ENCODE peak calls at places on chromosomes 5 and 9, in four cellular contexts. One of them, this sample, is unnamed.
A peak's percentile ranks its signal among the peaks of the same experiment; 100 is the strongest.

GRCh38 chr9:34377402-34377741 is 674 bp upstream of the MYORG start:
- DNase-seq in heart right ventricle: no peak
- DNase-seq in Peyer's patch: peak; percentile 22
- DNase-seq in fibroblast of lung: no peak
- DNase-seq in this sample: no peak

GRCh38 chr9:134061688-134062371 is 6.0 kb downstream of the BRD3 start:
- DNase-seq in fibroblast of lung: no peak
- DNase-seq in Peyer's patch: no peak
- DNase-seq in heart right ventricle: no peak
- DNase-seq in this sample: no peak

GRCh38 chr9:87685431-87685830 is 40.5 kb upstream of the CTSL start:
- DNase-seq in heart right ventricle: no peak
- DNase-seq in fibroblast of lung: peak; percentile 36
- DNase-seq in Peyer's patch: no peak
- DNase-seq in this sample: no peak

GRCh38 chr5:24110019-24110615 is 534.7 kb downstream of the CDH10 start:
- DNase-seq in Peyer's patch: no peak
- DNase-seq in fibroblast of lung: peak; percentile 3
- DNase-seq in heart right ventricle: no peak
- DNase-seq in this sample: peak; percentile 24

GRCh38 chr5:5951953-5952352 is 426.4 kb downstream of the MED10 start:
- DNase-seq in Peyer's patch: no peak
- DNase-seq in fibroblast of lung: no peak
- DNase-seq in heart right ventricle: no peak
- DNase-seq in this sample: no peak

GRCh38 chr5:161400583-161400982 is 145.9 kb downstream of the GABRB2 start:
- DNase-seq in fibroblast of lung: no peak
- DNase-seq in heart right ventricle: no peak
- DNase-seq in Peyer's patch: no peak
- DNase-seq in this sample: no peak

GRCh38 chr9:112772215-112772509 is 21.6 kb downstream of the SNX30 start:
- DNase-seq in Peyer's patch: no peak
- DNase-seq in heart right ventricle: no peak
- DNase-seq in fibroblast of lung: no peak
- DNase-seq in this sample: no peak

GRCh38 chr9:129676970-129677369 is 11.5 kb downstream of the PRRX2 start:
- DNase-seq in heart right ventricle: no peak
- DNase-seq in fibroblast of lung: no peak
- DNase-seq in Peyer's patch: no peak
- DNase-seq in this sample: no peak

GRCh38 chr5:10201223-10201868 is 48.3 kb downstream of the ATPSCKMT start:
- DNase-seq in fibroblast of lung: no peak
- DNase-seq in heart right ventricle: no peak
- DNase-seq in Peyer's patch: no peak
- DNase-seq in this sample: no peak

GRCh38 chr9:126514037-126514821 is 99.5 kb upstream of the LMX1B start:
- DNase-seq in Peyer's patch: peak; percentile 61
- DNase-seq in fibroblast of lung: peak; percentile 31
- DNase-seq in heart right ventricle: peak; percentile 54
- DNase-seq in this sample: no peak

GRCh38 chr5:176845392-176845713 is 35.0 kb downstream of the UNC5A start:
- DNase-seq in fibroblast of lung: no peak
- DNase-seq in Peyer's patch: no peak
- DNase-seq in heart right ventricle: no peak
- DNase-seq in this sample: no peak

GRCh38 chr5:134101686-134102439 is 12.6 kb upstream of the TCF7 start:
- DNase-seq in Peyer's patch: peak; percentile 78
- DNase-seq in heart right ventricle: peak; percentile 46
- DNase-seq in fibroblast of lung: peak; percentile 9
- DNase-seq in this sample: no peak

GRCh38 chr9:128885798-128886197 is 3.9 kb downstream of the LRRC8A start:
- DNase-seq in fibroblast of lung: no peak
- DNase-seq in Peyer's patch: no peak
- DNase-seq in heart right ventricle: no peak
- DNase-seq in this sample: no peak

GRCh38 chr5:107470007-107470582 is 200.6 kb downstream of the EFNA5 start:
- DNase-seq in heart right ventricle: no peak
- DNase-seq in Peyer's patch: no peak
- DNase-seq in fibroblast of lung: peak; percentile 79
- DNase-seq in this sample: peak; percentile 61

GRCh38 chr5:140868721-140869554 is at the start of gene PCDHA11:
- DNase-seq in Peyer's patch: no peak
- DNase-seq in fibroblast of lung: no peak
- DNase-seq in heart right ventricle: no peak
- DNase-seq in this sample: no peak

GRCh38 chr9:127711226-127711701 is 4.2 kb downstream of the PTRH1 start:
- DNase-seq in fibroblast of lung: no peak
- DNase-seq in Peyer's patch: no peak
- DNase-seq in heart right ventricle: no peak
- DNase-seq in this sample: no peak

GRCh38 chr5:54867310-54867944 is 118.0 kb downstream of the ESM1 start:
- DNase-seq in Peyer's patch: no peak
- DNase-seq in heart right ventricle: no peak
- DNase-seq in fibroblast of lung: peak; percentile 60
- DNase-seq in this sample: no peak

GRCh38 chr9:994005-994404 is 17.6 kb downstream of the DMRT3 start:
- DNase-seq in Peyer's patch: no peak
- DNase-seq in fibroblast of lung: no peak
- DNase-seq in heart right ventricle: no peak
- DNase-seq in this sample: no peak

GRCh38 chr5:120873083-120873482 is 409.0 kb downstream of the PRR16 start:
- DNase-seq in fibroblast of lung: peak; percentile 28
- DNase-seq in heart right ventricle: no peak
- DNase-seq in Peyer's patch: no peak
- DNase-seq in this sample: no peak

GRCh38 chr9:109830587-109830986 is 50.6 kb downstream of the PALM2AKAP2 start:
- DNase-seq in fibroblast of lung: no peak
- DNase-seq in Peyer's patch: no peak
- DNase-seq in heart right ventricle: no peak
- DNase-seq in this sample: no peak

GRCh38 chr5:17304282-17304681 is 86.9 kb downstream of the BASP1 start:
- DNase-seq in heart right ventricle: no peak
- DNase-seq in Peyer's patch: no peak
- DNase-seq in fibroblast of lung: peak; percentile 45
- DNase-seq in this sample: no peak

DNA sequence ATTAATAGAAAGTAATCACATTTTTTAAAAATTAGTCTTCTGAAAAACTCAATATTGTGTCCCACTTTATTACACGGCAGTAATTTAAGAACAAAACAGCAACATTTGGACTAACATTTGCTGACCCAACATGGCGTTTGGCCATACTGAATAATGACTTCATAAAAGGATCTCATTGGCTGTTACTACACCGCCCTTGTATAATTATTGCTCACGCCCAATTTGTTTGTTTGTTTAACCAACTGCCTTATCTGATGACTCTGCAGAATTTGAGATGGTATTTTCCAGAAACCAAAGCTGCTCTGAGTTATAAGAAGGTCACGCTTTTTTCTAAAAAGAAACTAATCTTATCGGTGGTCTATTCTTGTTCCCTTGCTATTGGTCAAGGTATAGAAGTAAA is 200.2 kb upstream of the TARS1 start:
- DNase-seq in heart right ventricle: no peak
- DNase-seq in fibroblast of lung: no peak
- DNase-seq in Peyer's patch: no peak
- DNase-seq in this sample: no peak
- H3K4me1 ChIP-seq in heart right ventricle: peaks cover 15% of the 10 kb centered on the region
- H3K4me1 ChIP-seq in fibroblast of lung: no peaks in the 10 kb centered on the region
- H3K4me1 ChIP-seq in Peyer's patch: no peaks in the 10 kb centered on the region
- H3K4me1 ChIP-seq in this sample: no peaks in the 10 kb centered on the region

GRCh38 chr9:35920004-35920658 is 10.8 kb downstream of the SPAAR start:
- DNase-seq in fibroblast of lung: peak; percentile 41
- DNase-seq in heart right ventricle: no peak
- DNase-seq in Peyer's patch: no peak
- DNase-seq in this sample: no peak
- H3K27ac ChIP-seq in fibroblast of lung: no peak overlapping the region
- H3K27ac ChIP-seq in heart right ventricle: peak overlapping the region; percentile 77
- H3K27ac ChIP-seq in Peyer's patch: peak overlapping the region; percentile 81
- H3K27ac ChIP-seq in this sample: no peak overlapping the region

DNA sequence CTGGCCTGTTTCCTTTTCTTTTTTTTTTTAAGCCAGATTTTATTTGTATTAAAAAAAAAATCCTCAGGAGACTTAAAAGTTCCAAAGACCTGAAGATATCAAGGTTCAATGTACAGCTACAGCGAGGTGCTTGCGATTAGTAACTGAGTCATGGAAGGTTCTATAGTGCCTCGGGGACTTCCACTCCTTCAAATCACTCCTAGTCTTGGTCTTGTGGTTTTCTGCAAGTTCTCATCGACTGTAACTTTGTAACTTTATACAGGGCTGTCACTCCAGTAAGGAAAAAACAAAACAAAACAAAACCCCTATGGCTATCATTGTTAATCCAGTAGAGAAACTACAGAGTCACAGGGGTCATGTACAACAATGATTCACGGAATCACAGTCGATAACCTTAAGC is 39.7 kb upstream of the SELENOP start:
- DNase-seq in Peyer's patch: no peak
- DNase-seq in heart right ventricle: no peak
- DNase-seq in fibroblast of lung: no peak
- DNase-seq in this sample: no peak
- H3K4me1 ChIP-seq in Peyer's patch: peaks cover 10% of the 10 kb centered on the region
- H3K4me1 ChIP-seq in heart right ventricle: no peaks in the 10 kb centered on the region
- H3K4me1 ChIP-seq in fibroblast of lung: no peaks in the 10 kb centered on the region
- H3K4me1 ChIP-seq in this sample: no peaks in the 10 kb centered on the region

DNA sequence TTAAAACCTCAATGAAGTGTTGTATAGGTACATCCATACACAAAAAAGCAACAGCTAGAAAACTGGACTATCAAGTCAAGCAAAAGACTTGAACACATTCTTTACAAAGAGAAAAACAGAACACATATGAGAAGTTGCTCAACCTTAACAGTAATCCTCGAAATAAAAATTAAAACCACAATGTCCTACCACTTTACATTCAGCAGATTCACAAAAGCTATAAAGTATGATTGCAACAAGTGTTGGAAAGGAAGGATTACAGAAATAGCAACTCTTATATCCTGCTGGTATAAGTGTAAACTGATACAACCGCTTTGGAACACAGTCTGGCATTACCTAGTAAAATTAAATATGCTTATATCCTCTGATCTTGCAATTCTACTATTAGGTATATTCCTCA is 28.5 kb upstream of the GOLGA1 start:
- DNase-seq in fibroblast of lung: no peak
- DNase-seq in heart right ventricle: no peak
- DNase-seq in Peyer's patch: no peak
- DNase-seq in this sample: no peak
- H3K27ac ChIP-seq in fibroblast of lung: no peak overlapping the region
- H3K27ac ChIP-seq in heart right ventricle: no peak overlapping the region
- H3K27ac ChIP-seq in Peyer's patch: no peak overlapping the region
- H3K27ac ChIP-seq in this sample: no peak overlapping the region

DNA sequence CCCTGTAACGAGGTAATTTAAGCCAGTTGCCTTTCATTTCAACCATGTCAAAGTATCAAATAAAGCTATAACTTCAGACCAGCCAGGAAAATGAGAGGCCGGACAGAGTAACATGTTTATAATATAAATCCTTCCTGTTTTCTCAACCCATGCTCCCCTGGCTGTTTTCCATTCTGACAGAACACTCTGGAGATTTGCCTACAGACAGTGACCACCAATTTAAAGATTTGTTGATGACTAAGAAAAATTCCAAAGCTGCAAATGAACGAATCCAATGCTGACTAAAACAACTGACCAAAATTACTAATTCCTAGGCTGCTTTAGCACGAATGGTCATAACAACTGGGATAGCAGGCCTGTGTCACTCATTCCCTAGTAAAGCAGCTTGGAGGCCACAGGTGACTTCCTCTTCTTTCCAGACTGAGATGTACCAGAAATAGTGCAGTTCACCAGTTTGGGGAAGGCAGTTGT is 141.4 kb downstream of the AOPEP start:
- DNase-seq in Peyer's patch: no peak
- DNase-seq in fibroblast of lung: peak; percentile 97
- DNase-seq in heart right ventricle: no peak
- DNase-seq in this sample: peak; percentile 79
- H3K4me1 ChIP-seq in Peyer's patch: peaks cover 5% of the 10 kb centered on the region
- H3K4me1 ChIP-seq in fibroblast of lung: peaks cover 35% of the 10 kb centered on the region
- H3K4me1 ChIP-seq in heart right ventricle: peaks cover 86% of the 10 kb centered on the region
- H3K4me1 ChIP-seq in this sample: peaks cover 42% of the 10 kb centered on the region

DNA sequence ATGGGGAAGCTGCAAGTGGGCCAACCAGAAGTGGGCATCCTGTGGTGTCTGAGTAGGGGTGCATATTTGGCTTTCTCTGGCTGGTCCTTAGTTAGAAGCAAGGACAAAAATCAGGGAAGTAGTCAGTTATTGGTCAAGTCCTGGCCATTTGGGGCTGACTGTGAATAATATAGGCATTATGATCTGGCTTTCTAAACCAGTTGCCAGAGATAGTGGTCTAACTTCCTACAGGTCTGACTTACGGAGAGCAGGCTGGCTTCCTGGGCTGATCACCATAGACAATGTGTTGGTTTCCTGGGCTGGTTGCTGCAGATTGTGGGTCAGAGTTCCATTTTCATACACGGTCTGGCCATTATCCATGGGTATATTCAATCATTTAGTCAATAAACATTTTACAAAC is 16.5 kb downstream of the ENC1 start:
- DNase-seq in Peyer's patch: no peak
- DNase-seq in heart right ventricle: no peak
- DNase-seq in fibroblast of lung: no peak
- DNase-seq in this sample: no peak
- H3K27ac ChIP-seq in Peyer's patch: no peak overlapping the region
- H3K27ac ChIP-seq in heart right ventricle: no peak overlapping the region
- H3K27ac ChIP-seq in fibroblast of lung: no peak overlapping the region
- H3K27ac ChIP-seq in this sample: no peak overlapping the region

DNA sequence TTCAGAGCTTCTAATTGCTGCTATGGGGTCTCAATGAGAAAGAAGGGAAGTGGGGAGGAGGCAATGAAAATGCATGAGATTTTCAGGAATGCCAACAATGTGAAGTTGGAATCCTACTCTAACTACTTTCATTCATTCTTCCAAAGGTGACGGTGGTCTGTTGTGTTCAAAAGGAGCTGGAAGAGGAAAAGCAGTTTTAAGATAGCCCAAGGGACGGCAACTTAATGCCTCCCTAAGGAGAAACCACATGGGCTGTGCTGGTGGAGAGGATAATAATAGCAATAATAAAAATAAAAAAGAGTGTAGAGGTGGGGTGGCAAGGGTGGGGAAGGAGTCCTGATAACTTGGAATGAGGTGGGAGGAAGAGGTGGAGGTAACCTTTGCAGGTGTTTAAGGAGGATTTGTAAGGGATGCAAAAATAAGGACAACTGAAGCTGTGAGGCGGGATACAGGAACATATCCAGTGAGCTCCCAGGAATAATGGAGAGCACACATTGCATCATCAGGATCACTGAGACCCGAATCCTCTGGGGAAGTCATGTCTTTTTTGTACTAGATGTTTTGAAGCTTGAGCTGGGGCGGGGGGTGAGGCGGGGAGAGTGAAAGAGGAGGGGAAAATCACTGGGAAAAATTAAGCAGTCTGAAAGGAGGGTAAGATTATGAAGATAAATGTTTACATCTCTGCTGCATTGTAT is 120.0 kb upstream of the TMEM161B start:
- DNase-seq in Peyer's patch: no peak
- DNase-seq in heart right ventricle: no peak
- DNase-seq in fibroblast of lung: no peak
- DNase-seq in this sample: no peak
- H3K4me1 ChIP-seq in Peyer's patch: no peaks in the 10 kb centered on the region
- H3K4me1 ChIP-seq in heart right ventricle: no peaks in the 10 kb centered on the region
- H3K4me1 ChIP-seq in fibroblast of lung: no peaks in the 10 kb centered on the region
- H3K4me1 ChIP-seq in this sample: no peaks in the 10 kb centered on the region